ENCODE peak calls at places on chromosomes 5 and 9, in nine cellular contexts. P is AG10803; W is coronary artery; N is breast epithelium; K is lower lobe of right lung; G is WTC11; S is CD4-positive, alpha-beta T cell; Y is upper lobe of left lung; R is A549. L is an unnamed sample.
A peak's percentile ranks its signal among the peaks of the same experiment; 100 is the strongest.

GRCh38 chr9:93680445-93681315 is 104.3 kb downstream of the PHF2 start:
- DNase-seq in N (peak; percentile 45), S (no peak), R (no peak), G (peak; percentile 9), W (peak; percentile 62), Y (peak; percentile 77), K (no peak), P (no peak), L (peak; percentile 13)

GRCh38 chr9:79026311-79026710 is 545.5 kb upstream of the TLE4 start:
- DNase-seq in K (no peak), W (no peak), N (no peak), P (peak; percentile 25), G (no peak), R (no peak), S (no peak), Y (no peak), L (no peak)

GRCh38 chr5:139884734-139885133 is 89.1 kb downstream of the PSD2 start:
- DNase-seq in Y (no peak), N (no peak), G (no peak), R (no peak), S (no peak), W (no peak), P (no peak), K (no peak), L (no peak)

GRCh38 chr5:94545870-94546625 is 72.4 kb downstream of the KIAA0825 start:
- DNase-seq in G (no peak), S (no peak), P (no peak), Y (no peak), R (no peak), W (no peak), N (no peak), K (peak; percentile 52), L (no peak)

GRCh38 chr5:94181940-94182339 is 436.5 kb downstream of the KIAA0825 start:
- DNase-seq in K (no peak), N (no peak), S (no peak), G (peak; percentile 24), P (no peak), R (no peak), W (no peak), Y (no peak), L (no peak)

GRCh38 chr9:84297162-84297821 is 43.3 kb downstream of the SLC28A3 start:
- DNase-seq in S (no peak), P (peak; percentile 75), G (no peak), Y (no peak), R (no peak), K (no peak), N (no peak), W (no peak), L (no peak)

GRCh38 chr9:138037140-138037539 is 159.6 kb downstream of the CACNA1B start:
- DNase-seq in N (no peak), W (no peak), Y (no peak), R (no peak), P (no peak), G (no peak), K (no peak), S (no peak), L (no peak)

GRCh38 chr5:149030392-149030791 is 32.5 kb downstream of the SH3TC2 start:
- DNase-seq in W (no peak), N (no peak), S (no peak), P (peak; percentile 50), K (no peak), G (no peak), Y (no peak), R (no peak), L (no peak)

GRCh38 chr9:138097501-138097991 is 220.0 kb downstream of the CACNA1B start:
- DNase-seq in R (no peak), Y (peak; percentile 44), P (no peak), S (no peak), G (peak; percentile 5), N (no peak), W (peak; percentile 58), K (peak; percentile 32), L (no peak)

GRCh38 chr9:132670816-132671371 is 630 bp downstream of the GTF3C4 start:
- DNase-seq in P (peak; percentile 20), N (no peak), K (no peak), W (no peak), R (peak; percentile 38), Y (peak; percentile 41), G (peak; percentile 41), S (peak; percentile 19), L (peak; percentile 58)

GRCh38 chr9:95580812-95581761 is 64.3 kb upstream of the PTCH1 start:
- DNase-seq in N (peak; percentile 24), Y (no peak), S (no peak), W (no peak), R (no peak), K (no peak), P (no peak), G (no peak), L (no peak)

GRCh38 chr5:178398856-178399722 is 166.5 kb upstream of the PHYKPL start:
- DNase-seq in K (peak; percentile 30), N (no peak), S (no peak), W (peak; percentile 52), R (no peak), Y (peak; percentile 36), P (no peak), G (no peak), L (no peak)

GRCh38 chr9:134626141-134626423 is 15.5 kb upstream of the COL5A1 start:
- DNase-seq in G (peak; percentile 5), P (no peak), Y (no peak), S (no peak), N (peak; percentile 28), K (peak; percentile 23), W (no peak), R (no peak), L (no peak)

GRCh38 chr5:143491644-143492043 is 88.2 kb upstream of the NR3C1 start:
- DNase-seq in S (no peak), G (no peak), R (no peak), P (peak; percentile 39), K (no peak), N (no peak), W (no peak), Y (no peak), L (no peak)

DNA sequence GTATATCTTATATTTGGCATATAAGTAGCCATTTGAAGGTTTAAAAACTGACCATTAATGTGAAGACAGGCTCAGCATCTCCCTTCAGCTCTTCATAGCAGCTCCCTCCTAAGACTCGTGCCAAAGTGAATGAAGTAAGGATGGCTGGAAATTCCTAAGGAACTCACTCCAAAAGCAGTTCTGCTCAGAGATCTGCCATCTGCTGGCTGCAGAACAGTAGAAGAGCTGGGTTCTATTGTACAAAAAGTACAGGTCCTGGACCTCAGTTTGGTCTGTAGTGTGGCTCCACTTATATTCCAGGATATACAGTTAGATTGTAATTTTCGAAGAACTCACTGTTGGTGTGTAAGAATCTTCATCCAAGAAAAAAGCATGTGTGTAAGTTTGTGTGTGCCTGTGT is 104.9 kb upstream of the RUSC2 start:
- DNase-seq in P (peak; percentile 81), S (no peak), W (no peak), R (no peak), N (no peak), G (no peak), K (no peak), Y (no peak), L (no peak)
- TF ChIP-seq CTCF in P (peak; percentile 82), S (no peak), W (no peak), R (peak; percentile 9), N (peak; percentile 24), G (no peak), K (peak; percentile 24), Y (no peak), L (no peak)

DNA sequence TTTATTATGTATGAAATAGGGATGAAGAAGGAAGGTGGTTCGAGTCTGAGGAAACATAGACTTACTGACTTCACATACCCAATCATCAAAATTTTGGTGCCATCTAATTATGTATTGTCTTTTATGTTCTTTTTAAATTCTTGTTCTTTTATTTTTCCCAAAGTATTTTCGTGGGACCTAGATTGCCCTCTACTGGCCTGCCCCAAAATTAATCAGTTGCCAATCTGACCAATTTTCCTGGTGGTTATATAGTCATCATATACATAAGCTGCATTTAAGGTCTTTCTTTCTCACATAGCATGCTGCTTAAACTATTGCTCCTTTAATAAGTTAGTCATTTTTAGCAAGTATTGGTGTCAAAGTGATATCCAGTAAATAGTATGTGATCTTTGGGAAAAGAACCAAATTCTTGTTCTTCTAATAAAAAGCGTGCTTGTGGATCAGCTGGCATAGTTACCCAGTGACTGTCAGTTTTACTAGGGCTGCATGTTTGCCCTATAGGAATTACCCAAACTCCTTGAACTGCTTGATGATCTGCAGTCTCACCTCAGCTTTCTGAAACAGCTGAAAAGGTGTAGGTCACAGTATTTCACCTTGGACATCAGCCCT is 223.5 kb downstream of the SH3GL2 start:
- DNase-seq in K (no peak), R (peak; percentile 10), G (no peak), N (no peak), P (no peak), W (no peak), Y (no peak), S (no peak), L (no peak)
- TF ChIP-seq CTCF in K (peak; percentile 29), R (peak; percentile 54), G (no peak), N (peak; percentile 16), P (peak; percentile 64), W (peak; percentile 15), Y (no peak), S (no peak), L (peak; percentile 63)

GRCh38 chr5:69271376-69271775 is 36.7 kb downstream of the CDK7 start:
- DNase-seq in N (no peak), R (no peak), G (no peak), S (no peak), Y (no peak), W (no peak), K (peak; percentile 53), P (peak; percentile 53), L (no peak)

GRCh38 chr5:69270827-69271226 is 36.1 kb downstream of the CDK7 start:
- DNase-seq in P (no peak), R (no peak), W (no peak), S (no peak), Y (no peak), G (no peak), N (no peak), K (no peak), L (no peak)

GRCh38 chr5:69261034-69261433 is 26.3 kb downstream of the CDK7 start:
- DNase-seq in K (no peak), Y (no peak), R (no peak), W (no peak), P (no peak), N (no peak), G (no peak), S (no peak), L (no peak)

GRCh38 chr5:69268899-69269298 is 34.2 kb downstream of the CDK7 start:
- DNase-seq in R (no peak), S (no peak), Y (no peak), W (no peak), G (no peak), N (no peak), K (no peak), P (no peak), L (no peak)

GRCh38 chr5:69265931-69266330 is 31.2 kb downstream of the CDK7 start:
- DNase-seq in Y (peak; percentile 66), P (no peak), W (no peak), K (peak; percentile 48), S (no peak), R (no peak), G (peak; percentile 82), N (no peak), L (no peak)
- TF ChIP-seq CTCF in Y (no peak), P (no peak), W (no peak), K (peak; percentile 22), S (no peak), R (no peak), G (peak; percentile 50), N (no peak), L (no peak)

DNA sequence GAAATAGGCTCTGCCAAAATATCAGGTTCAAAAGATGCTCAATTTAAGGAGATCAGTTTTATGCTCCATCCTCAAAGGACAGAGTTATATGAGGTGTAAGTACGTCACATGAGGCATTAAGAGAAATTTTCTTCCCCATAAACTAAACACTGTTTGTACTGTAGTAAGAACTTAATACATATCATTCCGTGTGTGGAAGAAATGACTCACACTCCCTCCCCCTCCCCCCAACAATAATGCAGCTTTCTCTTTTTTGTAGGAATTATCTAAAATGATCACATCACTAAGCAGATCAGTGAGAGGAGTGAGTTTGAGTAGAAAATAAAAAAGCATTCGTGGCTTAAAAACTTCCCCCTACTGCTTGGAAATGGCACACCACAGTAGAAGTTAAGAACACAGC is 2.2 kb downstream of the CDH12 start:
- DNase-seq in P (no peak), K (no peak), N (no peak), R (no peak), G (no peak), W (no peak), Y (no peak), S (no peak), L (no peak)
- TF ChIP-seq CTCF in P (no peak), K (no peak), N (no peak), R (no peak), G (no peak), W (no peak), Y (no peak), S (no peak), L (no peak)

L was measured in mesothelial cell of epicardium.